ENCODE peak calls at places on chromosomes 1 and 21, in four cellular contexts. N is glutamatergic neuron; S is lower lobe of right lung; Y is CD4-positive, alpha-beta T cell. W is an unnamed sample.

GRCh38 chr1:183881387-183882084 is 76.6 kb downstream of the RGL1 start:
- DNase-seq in N (no peak), S (peak; percentile 69), Y (no peak), W (no peak)

GRCh38 chr1:170663441-170664282 is at the start of gene PRRX1:
- DNase-seq in N (no peak), S (no peak), Y (no peak), W (no peak)

GRCh38 chr1:242542271-242542670 is 17.8 kb upstream of the PLD5 start:
- DNase-seq in N (no peak), S (no peak), Y (no peak), W (no peak)

GRCh38 chr1:68178821-68179490 is 53.4 kb downstream of the WLS start:
- DNase-seq in N (no peak), S (no peak), Y (no peak), W (no peak)

GRCh38 chr1:112735752-112736151 is 20.6 kb upstream of the PPM1J start:
- DNase-seq in N (no peak), S (no peak), Y (no peak), W (no peak)

GRCh38 chr1:206890125-206890637 is 7.1 kb upstream of the IL24 start:
- DNase-seq in N (no peak), S (no peak), Y (no peak), W (no peak)

GRCh38 chr1:8512504-8512903 is 194.6 kb downstream of the SLC45A1 start:
- DNase-seq in N (no peak), S (no peak), Y (no peak), W (no peak)

GRCh38 chr1:87093286-87093685 is 178.9 kb downstream of the HS2ST1 start:
- DNase-seq in N (no peak), S (no peak), Y (no peak), W (no peak)

GRCh38 chr1:54199151-54199764 is 572 bp downstream of the CYB5RL start:
- DNase-seq in N (no peak), S (no peak), Y (no peak), W (no peak)

GRCh38 chr1:53639251-53639721 is 99.7 kb downstream of the GLIS1 start:
- DNase-seq in N (no peak), S (no peak), Y (no peak), W (no peak)

GRCh38 chr1:154784924-154785531 is 85.1 kb downstream of the KCNN3 start:
- DNase-seq in N (no peak), S (no peak), Y (peak; percentile 38), W (no peak)

GRCh38 chr1:230517786-230518185 is 91.7 kb upstream of the PGBD5 start:
- DNase-seq in N (peak; percentile 32), S (no peak), Y (no peak), W (no peak)

GRCh38 chr1:3219005-3219724 is 150.2 kb downstream of the PRDM16 start:
- DNase-seq in N (no peak), S (peak; percentile 78), Y (no peak), W (no peak)

GRCh38 chr21:15731243-15731613 is 1.4 kb downstream of the USP25 start:
- DNase-seq in N (no peak), S (no peak), Y (no peak), W (no peak)

GRCh38 chr1:40929145-40929544 is 50.4 kb upstream of the CTPS1 start:
- DNase-seq in N (no peak), S (no peak), Y (no peak), W (no peak)

GRCh38 chr1:199956005-199956404 is 71.5 kb upstream of the NR5A2 start:
- DNase-seq in N (no peak), S (no peak), Y (no peak), W (no peak)

GRCh38 chr21:38621132-38621531 is 122.9 kb upstream of the ERG start:
- DNase-seq in N (no peak), S (no peak), Y (no peak), W (no peak)
- TF ChIP-seq CTCF in N (no peak), S (no peak), Y (no peak), W (no peak)

GRCh38 chr1:181394766-181395165 is 88.6 kb upstream of the CACNA1E start:
- DNase-seq in N (no peak), S (no peak), Y (no peak), W (no peak)

GRCh38 chr1:181390350-181391080 is 92.8 kb upstream of the CACNA1E start:
- DNase-seq in N (no peak), S (no peak), Y (no peak), W (no peak)

GRCh38 chr1:181392613-181393170 is 90.6 kb upstream of the CACNA1E start:
- DNase-seq in N (no peak), S (no peak), Y (no peak), W (no peak)

GRCh38 chr1:181392133-181392532 is 91.2 kb upstream of the CACNA1E start:
- DNase-seq in N (no peak), S (no peak), Y (no peak), W (no peak)

DNA sequence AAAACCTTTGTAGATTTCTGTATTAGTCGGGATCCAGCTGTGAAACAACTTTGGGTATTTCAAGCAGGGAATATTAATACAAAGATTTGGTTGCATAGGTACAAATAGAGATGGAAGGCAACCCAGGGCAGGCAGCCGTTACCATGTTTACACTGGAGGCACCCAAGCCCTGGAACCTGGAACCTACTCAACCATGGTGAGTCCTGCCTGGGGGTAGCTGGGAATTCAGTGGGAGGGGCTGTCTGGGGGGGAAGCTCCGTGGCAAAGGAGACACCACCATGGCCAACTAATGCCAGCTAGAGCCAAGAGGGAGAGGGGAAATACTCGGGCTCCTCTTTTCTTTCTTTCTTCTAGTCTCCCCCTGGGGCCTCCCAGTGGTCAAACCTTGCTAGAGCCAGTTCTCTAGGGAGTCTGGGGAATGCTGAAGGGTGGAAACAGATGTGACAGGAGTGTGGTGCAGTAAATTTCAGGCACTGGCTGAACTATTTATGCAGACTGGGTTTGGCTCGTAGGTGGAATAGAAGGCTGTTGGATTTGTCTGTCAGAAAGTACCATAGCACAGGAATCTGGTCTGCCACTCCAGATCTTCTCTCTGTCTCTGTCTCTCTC is 91.9 kb upstream of the CACNA1E start:
- DNase-seq in N (no peak), S (no peak), Y (no peak), W (no peak)
- TF ChIP-seq CTCF in N (no peak), S (no peak), Y (no peak), W (no peak)

GRCh38 chr1:21217812-21218596 is 41.3 kb upstream of the EIF4G3 start:
- DNase-seq in N (peak; percentile 86), S (peak; percentile 56), Y (peak; percentile 25), W (no peak)

GRCh38 chr1:21216835-21217811 is 40.4 kb upstream of the EIF4G3 start:
- DNase-seq in N (peak; percentile 63), S (peak; percentile 58), Y (peak; percentile 63), W (no peak)

GRCh38 chr1:21212126-21212525 is 35.4 kb upstream of the EIF4G3 start:
- DNase-seq in N (no peak), S (no peak), Y (no peak), W (no peak)
- TF ChIP-seq CTCF in N (no peak), S (no peak), Y (no peak), W (no peak)

DNA sequence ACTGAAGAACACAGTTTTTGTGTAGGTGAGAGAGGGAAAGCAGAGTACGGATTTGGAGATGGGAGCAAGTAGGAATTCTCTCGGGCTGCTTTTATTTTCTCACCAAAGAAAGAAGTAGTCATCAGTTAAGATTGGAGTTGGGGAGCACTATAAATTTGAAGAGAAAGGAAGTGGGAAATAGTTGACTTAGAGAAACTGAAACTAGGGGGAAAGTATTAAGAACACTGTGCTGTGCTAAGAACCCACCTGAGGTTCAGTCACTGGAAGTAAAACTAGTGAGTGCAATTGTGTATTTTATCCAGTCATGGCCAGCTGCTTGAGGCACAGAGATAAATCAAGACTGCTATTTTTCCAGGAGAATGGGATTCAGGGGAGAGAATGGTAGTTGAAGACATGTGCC is 37.4 kb downstream of the CLCC1 start:
- DNase-seq in N (no peak), S (no peak), Y (no peak), W (no peak)
- TF ChIP-seq CTCF in N (no peak), S (no peak), Y (no peak), W (no peak)

GRCh38 chr1:31761883-31762282 is 2.3 kb downstream of the ADGRB2 start:
- DNase-seq in N (no peak), S (no peak), Y (no peak), W (no peak)
- TF ChIP-seq CTCF in N (no peak), S (no peak), Y (no peak), W (no peak)

GRCh38 chr1:205672929-205673328 is 7.4 kb downstream of the SLC45A3 start:
- DNase-seq in N (no peak), S (no peak), Y (no peak), W (no peak)

GRCh38 chr1:205675247-205675646 is 5.1 kb downstream of the SLC45A3 start:
- DNase-seq in N (no peak), S (no peak), Y (no peak), W (no peak)

GRCh38 chr1:205670143-205670431 is 10.2 kb downstream of the SLC45A3 start:
- DNase-seq in N (no peak), S (no peak), Y (no peak), W (no peak)

GRCh38 chr1:205670611-205671430 is 9.5 kb downstream of the SLC45A3 start:
- DNase-seq in N (no peak), S (no peak), Y (no peak), W (no peak)

GRCh38 chr1:205672395-205672889 is 7.9 kb downstream of the SLC45A3 start:
- DNase-seq in N (no peak), S (no peak), Y (no peak), W (no peak)
- TF ChIP-seq CTCF in N (no peak), S (no peak), Y (no peak), W (no peak)

DNA sequence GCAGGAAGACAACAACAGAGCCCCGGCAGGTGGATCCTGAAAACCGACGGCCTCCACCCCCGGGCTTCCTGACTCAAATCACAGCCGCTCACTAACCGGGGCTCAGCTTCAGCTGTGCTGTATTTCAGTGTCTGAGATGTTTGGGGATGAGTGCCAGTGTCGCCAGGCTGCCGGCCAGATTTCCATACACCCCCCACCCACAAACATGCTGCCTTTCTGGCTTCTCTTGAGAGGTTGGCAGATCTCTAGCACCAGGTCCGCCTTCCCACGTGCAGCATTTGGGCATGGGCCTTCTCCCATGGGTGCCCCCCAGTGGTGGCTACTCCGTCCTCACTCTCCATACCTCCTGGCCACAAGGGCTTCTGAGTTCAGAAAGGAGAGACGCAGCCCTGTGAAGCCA is 34.8 kb downstream of the KCNAB2 start:
- DNase-seq in N (no peak), S (no peak), Y (no peak), W (no peak)
- TF ChIP-seq CTCF in N (no peak), S (no peak), Y (no peak), W (no peak)

GRCh38 chr1:60149254-60149653 is 75.7 kb upstream of the C1orf87 start:
- DNase-seq in N (no peak), S (no peak), Y (no peak), W (no peak)
- TF ChIP-seq CTCF in N (no peak), S (no peak), Y (no peak), W (no peak)